ENCODE peak calls at places on chromosomes 1 and 21, in seven cellular contexts. One of them, this sample, is unnamed.

GRCh38 chr21:42161957-42162681 is 56.8 kb upstream of the ABCG1 start:
- DNase-seq in endodermal cell: peak; percentile 47
- DNase-seq in lower lobe of right lung: no peak
- DNase-seq in HCT116: no peak
- DNase-seq in naive thymus-derived CD4-positive, alpha-beta T cell: no peak
- DNase-seq in IMR-90: no peak
- DNase-seq in BE2C: no peak
- DNase-seq in this sample: no peak

GRCh38 chr1:181062800-181063428 is 25.6 kb upstream of the IER5 start:
- DNase-seq in lower lobe of right lung: no peak
- DNase-seq in endodermal cell: no peak
- DNase-seq in IMR-90: peak; percentile 66
- DNase-seq in HCT116: no peak
- DNase-seq in BE2C: no peak
- DNase-seq in naive thymus-derived CD4-positive, alpha-beta T cell: no peak
- DNase-seq in this sample: no peak

GRCh38 chr1:20574686-20575543 is 14.0 kb upstream of the CDA start:
- DNase-seq in BE2C: peak; percentile 82
- DNase-seq in HCT116: peak; percentile 85
- DNase-seq in lower lobe of right lung: peak; percentile 89
- DNase-seq in IMR-90: peak; percentile 75
- DNase-seq in naive thymus-derived CD4-positive, alpha-beta T cell: peak; percentile 23
- DNase-seq in endodermal cell: peak; percentile 99
- DNase-seq in this sample: peak; percentile 92

GRCh38 chr1:113137563-113137962 is 64.6 kb downstream of the LRIG2 start:
- DNase-seq in endodermal cell: no peak
- DNase-seq in naive thymus-derived CD4-positive, alpha-beta T cell: no peak
- DNase-seq in HCT116: no peak
- DNase-seq in lower lobe of right lung: no peak
- DNase-seq in BE2C: no peak
- DNase-seq in IMR-90: no peak
- DNase-seq in this sample: no peak

GRCh38 chr21:21232320-21232719 is 234.1 kb downstream of the NCAM2 start:
- DNase-seq in naive thymus-derived CD4-positive, alpha-beta T cell: no peak
- DNase-seq in HCT116: no peak
- DNase-seq in IMR-90: peak; percentile 71
- DNase-seq in endodermal cell: no peak
- DNase-seq in lower lobe of right lung: no peak
- DNase-seq in BE2C: peak; percentile 44
- DNase-seq in this sample: no peak

GRCh38 chr21:32256873-32257620 is 21.8 kb downstream of the MIS18A start:
- DNase-seq in IMR-90: peak; percentile 91
- DNase-seq in endodermal cell: peak; percentile 31
- DNase-seq in lower lobe of right lung: no peak
- DNase-seq in HCT116: no peak
- DNase-seq in BE2C: peak; percentile 84
- DNase-seq in naive thymus-derived CD4-positive, alpha-beta T cell: no peak
- DNase-seq in this sample: no peak

GRCh38 chr1:12244078-12244477 is 14.2 kb downstream of the VPS13D start:
- DNase-seq in endodermal cell: peak; percentile 58
- DNase-seq in HCT116: no peak
- DNase-seq in naive thymus-derived CD4-positive, alpha-beta T cell: no peak
- DNase-seq in BE2C: no peak
- DNase-seq in IMR-90: no peak
- DNase-seq in lower lobe of right lung: no peak
- DNase-seq in this sample: no peak

GRCh38 chr1:109040627-109041613 is 982 bp downstream of the WDR47 start:
- DNase-seq in IMR-90: no peak
- DNase-seq in lower lobe of right lung: peak; percentile 58
- DNase-seq in endodermal cell: peak; percentile 71
- DNase-seq in BE2C: peak; percentile 49
- DNase-seq in HCT116: no peak
- DNase-seq in naive thymus-derived CD4-positive, alpha-beta T cell: no peak
- DNase-seq in this sample: peak; percentile 90

GRCh38 chr1:117077267-117077666 is 17.1 kb downstream of the TTF2 start:
- DNase-seq in HCT116: peak; percentile 48
- DNase-seq in BE2C: no peak
- DNase-seq in lower lobe of right lung: no peak
- DNase-seq in endodermal cell: no peak
- DNase-seq in IMR-90: peak; percentile 96
- DNase-seq in naive thymus-derived CD4-positive, alpha-beta T cell: no peak
- DNase-seq in this sample: no peak

GRCh38 chr1:27049127-27049526 is 36.5 kb upstream of the TENT5B start:
- DNase-seq in lower lobe of right lung: no peak
- DNase-seq in BE2C: no peak
- DNase-seq in endodermal cell: no peak
- DNase-seq in IMR-90: no peak
- DNase-seq in HCT116: no peak
- DNase-seq in naive thymus-derived CD4-positive, alpha-beta T cell: no peak
- DNase-seq in this sample: no peak

GRCh38 chr1:247266053-247266452 is 10.2 kb downstream of the VN1R5 start:
- DNase-seq in IMR-90: peak; percentile 31
- DNase-seq in HCT116: no peak
- DNase-seq in endodermal cell: no peak
- DNase-seq in BE2C: no peak
- DNase-seq in lower lobe of right lung: no peak
- DNase-seq in naive thymus-derived CD4-positive, alpha-beta T cell: no peak
- DNase-seq in this sample: no peak

GRCh38 chr1:103492003-103492665 is 33.4 kb upstream of the RNPC3 start:
- DNase-seq in IMR-90: no peak
- DNase-seq in BE2C: no peak
- DNase-seq in lower lobe of right lung: no peak
- DNase-seq in naive thymus-derived CD4-positive, alpha-beta T cell: no peak
- DNase-seq in HCT116: no peak
- DNase-seq in endodermal cell: no peak
- DNase-seq in this sample: no peak

DNA sequence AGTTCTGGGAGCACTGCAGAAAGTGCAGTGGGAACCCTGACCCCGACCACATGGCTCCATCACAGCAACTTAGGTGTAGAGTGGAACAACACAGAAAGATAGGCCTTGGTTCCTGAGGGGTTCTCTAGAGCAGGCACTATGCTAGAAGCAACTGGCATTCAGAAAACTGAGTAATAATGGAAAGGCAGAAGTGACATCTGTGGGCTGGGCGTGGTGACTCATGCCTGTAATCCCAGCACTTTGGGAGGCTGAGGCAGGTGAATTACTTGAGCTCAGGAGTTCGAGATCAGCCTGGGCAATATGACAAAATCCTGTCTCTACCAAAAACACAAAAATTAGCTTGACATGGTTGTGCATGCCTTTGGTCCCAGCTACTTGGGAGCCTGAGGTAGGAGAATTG is 5.3 kb downstream of the MRPS15 start:
- DNase-seq in lower lobe of right lung: no peak
- DNase-seq in BE2C: no peak
- DNase-seq in endodermal cell: no peak
- DNase-seq in naive thymus-derived CD4-positive, alpha-beta T cell: no peak
- DNase-seq in IMR-90: no peak
- DNase-seq in HCT116: no peak
- DNase-seq in this sample: peak; percentile 47
- H3K4me1 ChIP-seq in lower lobe of right lung: peaks cover 39% of the 10 kb centered on the region
- H3K4me1 ChIP-seq in BE2C: no peaks in the 10 kb centered on the region
- H3K4me1 ChIP-seq in endodermal cell: peaks cover 7% of the 10 kb centered on the region
- H3K4me1 ChIP-seq in naive thymus-derived CD4-positive, alpha-beta T cell: peaks cover 28% of the 10 kb centered on the region
- H3K4me1 ChIP-seq in IMR-90: peaks cover 3% of the 10 kb centered on the region
- H3K4me1 ChIP-seq in HCT116: peaks cover 17% of the 10 kb centered on the region
- H3K4me1 ChIP-seq in this sample: peaks cover 13% of the 10 kb centered on the region

DNA sequence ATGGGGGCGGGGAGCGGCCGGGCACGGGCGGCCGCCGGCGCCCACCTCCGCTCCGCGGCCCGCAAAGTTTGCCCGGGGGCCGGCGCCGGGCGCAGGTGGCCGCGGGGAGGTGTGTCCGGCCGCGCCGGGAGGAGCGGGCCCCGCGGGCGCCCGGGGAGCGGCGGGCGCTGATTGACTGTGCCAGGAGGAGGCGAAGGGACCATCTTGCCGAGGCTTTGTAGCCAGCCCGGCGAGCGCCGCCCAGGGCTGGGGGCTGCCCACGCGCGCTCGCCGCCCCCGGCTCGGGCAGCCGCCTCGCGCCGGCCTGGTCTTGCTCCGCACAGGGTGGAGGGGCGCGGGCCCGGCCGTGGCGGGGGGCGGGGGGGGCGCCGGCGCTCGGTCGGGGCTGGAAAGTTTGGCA is 432 bp downstream of the EPHB2 start:
- DNase-seq in endodermal cell: peak; percentile 62
- DNase-seq in HCT116: no peak
- DNase-seq in BE2C: peak; percentile 18
- DNase-seq in naive thymus-derived CD4-positive, alpha-beta T cell: no peak
- DNase-seq in lower lobe of right lung: no peak
- DNase-seq in IMR-90: no peak
- DNase-seq in this sample: no peak
- H3K4me3 ChIP-seq in endodermal cell: no peak overlapping the region
- H3K4me3 ChIP-seq in HCT116: peak overlapping the region; percentile 65
- H3K4me3 ChIP-seq in BE2C: peak overlapping the region; percentile 42
- H3K4me3 ChIP-seq in naive thymus-derived CD4-positive, alpha-beta T cell: no peak overlapping the region
- H3K4me3 ChIP-seq in lower lobe of right lung: peak overlapping the region; percentile 56
- H3K4me3 ChIP-seq in IMR-90: peak overlapping the region; percentile 70
- H3K4me3 ChIP-seq in this sample: peak overlapping the region; percentile 41

GRCh38 chr1:39410915-39411436 is 80.5 kb upstream of the BMP8A start:
- DNase-seq in lower lobe of right lung: peak; percentile 86
- DNase-seq in HCT116: no peak
- DNase-seq in endodermal cell: peak; percentile 87
- DNase-seq in IMR-90: peak; percentile 94
- DNase-seq in BE2C: peak; percentile 51
- DNase-seq in naive thymus-derived CD4-positive, alpha-beta T cell: peak; percentile 26
- DNase-seq in this sample: peak; percentile 83
- H3K4me1 ChIP-seq in lower lobe of right lung: peaks cover 81% of the 10 kb centered on the region
- H3K4me1 ChIP-seq in HCT116: peaks cover 45% of the 10 kb centered on the region
- H3K4me1 ChIP-seq in endodermal cell: peaks cover 21% of the 10 kb centered on the region
- H3K4me1 ChIP-seq in IMR-90: peaks cover 38% of the 10 kb centered on the region
- H3K4me1 ChIP-seq in BE2C: peaks cover 2% of the 10 kb centered on the region
- H3K4me1 ChIP-seq in naive thymus-derived CD4-positive, alpha-beta T cell: peaks cover 34% of the 10 kb centered on the region
- H3K4me1 ChIP-seq in this sample: peaks cover 62% of the 10 kb centered on the region

DNA sequence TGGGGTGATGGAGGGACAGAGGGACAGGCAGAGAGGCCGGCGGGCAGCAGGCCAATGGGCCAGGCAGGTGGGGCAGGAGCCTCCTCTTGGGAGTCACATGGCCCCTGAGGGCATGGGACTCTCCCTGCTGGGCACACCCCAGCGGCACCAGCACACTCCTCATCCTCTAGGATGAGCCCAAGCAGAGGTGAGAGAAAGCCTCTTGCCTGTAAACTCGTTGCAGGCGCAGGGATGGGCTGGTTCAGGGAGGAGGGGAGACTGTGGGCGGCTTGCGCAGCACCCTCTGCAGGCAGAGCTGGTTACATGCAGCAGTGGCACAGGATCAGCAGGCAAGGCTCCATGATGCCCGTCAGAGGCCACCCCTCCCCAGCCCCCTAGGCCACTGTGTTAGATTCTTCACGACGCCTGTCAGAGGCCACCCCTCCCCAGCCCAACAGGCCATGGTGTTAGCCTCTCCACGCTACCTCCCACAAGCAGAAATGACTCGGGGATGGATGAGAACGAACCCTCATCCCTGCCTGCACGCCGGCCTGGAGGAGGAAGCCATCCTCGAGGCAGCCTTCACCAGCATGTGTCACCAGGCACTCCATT is 209.7 kb upstream of the VAMP3 start:
- DNase-seq in endodermal cell: peak; percentile 94
- DNase-seq in BE2C: peak; percentile 61
- DNase-seq in naive thymus-derived CD4-positive, alpha-beta T cell: no peak
- DNase-seq in lower lobe of right lung: no peak
- DNase-seq in HCT116: no peak
- DNase-seq in IMR-90: peak; percentile 25
- DNase-seq in this sample: peak; percentile 63
- H3K4me3 ChIP-seq in endodermal cell: no peak overlapping the region
- H3K4me3 ChIP-seq in BE2C: no peak overlapping the region
- H3K4me3 ChIP-seq in naive thymus-derived CD4-positive, alpha-beta T cell: no peak overlapping the region
- H3K4me3 ChIP-seq in lower lobe of right lung: no peak overlapping the region
- H3K4me3 ChIP-seq in HCT116: no peak overlapping the region
- H3K4me3 ChIP-seq in IMR-90: no peak overlapping the region
- H3K4me3 ChIP-seq in this sample: no peak overlapping the region

GRCh38 chr1:230128569-230129269 is 61.7 kb downstream of the GALNT2 start:
- DNase-seq in naive thymus-derived CD4-positive, alpha-beta T cell: no peak
- DNase-seq in lower lobe of right lung: no peak
- DNase-seq in HCT116: no peak
- DNase-seq in BE2C: no peak
- DNase-seq in IMR-90: no peak
- DNase-seq in endodermal cell: no peak
- DNase-seq in this sample: peak; percentile 35
- H3K4me1 ChIP-seq in naive thymus-derived CD4-positive, alpha-beta T cell: peaks cover 17% of the 10 kb centered on the region
- H3K4me1 ChIP-seq in lower lobe of right lung: peaks cover 32% of the 10 kb centered on the region
- H3K4me1 ChIP-seq in HCT116: peaks cover 23% of the 10 kb centered on the region
- H3K4me1 ChIP-seq in BE2C: peaks cover 17% of the 10 kb centered on the region
- H3K4me1 ChIP-seq in IMR-90: peaks cover 16% of the 10 kb centered on the region
- H3K4me1 ChIP-seq in endodermal cell: peaks cover 3% of the 10 kb centered on the region
- H3K4me1 ChIP-seq in this sample: peaks cover 52% of the 10 kb centered on the region

DNA sequence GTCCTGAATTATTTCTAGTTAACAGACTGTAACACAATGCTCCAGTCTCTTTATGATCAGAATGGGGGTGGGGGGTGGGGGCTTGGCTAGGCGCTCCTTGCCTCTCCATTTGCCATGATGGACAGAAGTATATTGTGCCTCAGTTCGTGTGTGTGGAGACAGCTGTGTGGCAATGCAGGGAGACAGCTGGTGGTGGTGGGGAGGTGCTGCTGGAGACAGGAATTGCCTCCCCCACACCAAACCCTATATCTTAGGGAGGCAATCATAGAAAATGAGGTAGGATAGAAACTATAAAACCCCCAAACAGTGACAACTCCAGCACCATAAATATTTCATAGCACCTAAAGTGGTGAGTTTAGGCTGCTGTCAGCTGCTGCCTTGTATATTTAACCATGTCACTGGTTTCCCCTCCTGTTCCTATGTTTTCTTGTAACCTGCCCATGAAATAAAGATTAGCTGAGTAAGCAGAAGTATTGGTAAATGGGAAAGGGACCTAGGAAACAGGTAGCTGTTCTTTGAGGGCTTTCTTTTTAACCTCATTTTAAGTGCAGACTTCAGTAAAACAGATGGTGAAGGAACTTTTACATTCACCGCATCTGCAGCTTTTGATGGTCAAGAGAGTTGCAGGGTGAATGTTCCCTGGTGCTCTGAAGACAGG is 3.4 kb downstream of the PLXNA2 start:
- DNase-seq in IMR-90: no peak
- DNase-seq in lower lobe of right lung: no peak
- DNase-seq in naive thymus-derived CD4-positive, alpha-beta T cell: no peak
- DNase-seq in BE2C: no peak
- DNase-seq in HCT116: no peak
- DNase-seq in endodermal cell: peak; percentile 23
- DNase-seq in this sample: no peak
- H3K4me3 ChIP-seq in IMR-90: no peak overlapping the region
- H3K4me3 ChIP-seq in lower lobe of right lung: peak overlapping the region; percentile 94
- H3K4me3 ChIP-seq in naive thymus-derived CD4-positive, alpha-beta T cell: no peak overlapping the region
- H3K4me3 ChIP-seq in BE2C: peak overlapping the region; percentile 84
- H3K4me3 ChIP-seq in HCT116: no peak overlapping the region
- H3K4me3 ChIP-seq in endodermal cell: peak overlapping the region; percentile 100
- H3K4me3 ChIP-seq in this sample: no peak overlapping the region